ENCODE peak calls at places on chromosomes 4 and X, in eight cellular contexts. I is A673; U is CD4-positive, CD25-positive, alpha-beta regulatory T cell; W is mesenchymal stem cell; C is GM23248; A is astrocyte of the spinal cord; N is stomach; T is right atrium auricular region. Z is an unnamed sample.

GRCh38 chrX:71996826-71997225 is 86.2 kb downstream of the NHSL2 start:
- DNase-seq in I (no peak), U (no peak), W (no peak), C (peak), A (no peak), N (no peak), T (peak), Z (no peak)

GRCh38 chr4:10239982-10240654 is 123.5 kb upstream of the WDR1 start:
- DNase-seq in I (no peak), U (no peak), W (no peak), C (no peak), A (no peak), N (no peak), T (no peak), Z (no peak)

GRCh38 chrX:39439910-39440733 is 638.9 kb downstream of the MID1IP1 start:
- DNase-seq in I (no peak), U (no peak), W (no peak), C (no peak), A (no peak), N (no peak), T (no peak), Z (no peak)

GRCh38 chrX:6694977-6695376 is 160.1 kb upstream of the VCX3A start:
- DNase-seq in I (peak), U (no peak), W (no peak), C (no peak), A (no peak), N (no peak), T (no peak), Z (no peak)

GRCh38 chr4:39514888-39515401 is 12.3 kb downstream of the UGDH start:
- DNase-seq in I (no peak), U (no peak), W (peak), C (peak), A (peak), N (peak), T (no peak), Z (no peak)

GRCh38 chrX:72297953-72298730 is 7.6 kb downstream of the CITED1 start:
- DNase-seq in I (peak), U (no peak), W (no peak), C (peak), A (no peak), N (no peak), T (no peak), Z (no peak)

GRCh38 chr4:75683482-75684155 is 10.4 kb upstream of the G3BP2 start:
- DNase-seq in I (no peak), U (no peak), W (no peak), C (no peak), A (no peak), N (no peak), T (no peak), Z (no peak)

GRCh38 chr4:52982246-52982950 is 120.3 kb downstream of the RASL11B start:
- DNase-seq in I (peak), U (no peak), W (peak), C (peak), A (peak), N (no peak), T (no peak), Z (no peak)

GRCh38 chr4:89788243-89789072 is 48.5 kb downstream of the SNCA start:
- DNase-seq in I (no peak), U (no peak), W (peak), C (peak), A (peak), N (no peak), T (no peak), Z (no peak)

GRCh38 chr4:166941629-166942028 is 292.7 kb downstream of the SPOCK3 start:
- DNase-seq in I (no peak), U (no peak), W (no peak), C (no peak), A (peak), N (no peak), T (no peak), Z (no peak)

GRCh38 chr4:57943672-57944071 is 833.5 kb upstream of the IGFBP7 start:
- DNase-seq in I (no peak), U (no peak), W (no peak), C (no peak), A (peak), N (no peak), T (no peak), Z (no peak)

GRCh38 chr4:102683846-102684581 is 76.8 kb downstream of the MANBA start:
- DNase-seq in I (no peak), U (no peak), W (peak), C (no peak), A (no peak), N (no peak), T (no peak), Z (no peak)

GRCh38 chr4:9999956-10000551 is 21.2 kb downstream of the SLC2A9 start:
- DNase-seq in I (no peak), U (no peak), W (no peak), C (no peak), A (no peak), N (no peak), T (no peak), Z (no peak)

GRCh38 chr4:88191404-88191803 is 33.0 kb upstream of the ABCG2 start:
- DNase-seq in I (no peak), U (no peak), W (no peak), C (no peak), A (no peak), N (no peak), T (no peak), Z (no peak)

GRCh38 chr4:112321768-112322684 is 24.9 kb downstream of the ALPK1 start:
- DNase-seq in I (peak), U (peak), W (peak), C (peak), A (peak), N (peak), T (peak), Z (peak)

GRCh38 chr4:161680146-161680545 is 483.7 kb downstream of the FSTL5 start:
- DNase-seq in I (no peak), U (no peak), W (no peak), C (no peak), A (no peak), N (no peak), T (no peak), Z (no peak)

GRCh38 chrX:79167437-79167836 is 22.9 kb downstream of the GPR174 start:
- DNase-seq in I (peak), U (no peak), W (no peak), C (no peak), A (no peak), N (no peak), T (no peak), Z (no peak)

GRCh38 chrX:79156818-79157217 is 12.3 kb downstream of the GPR174 start:
- DNase-seq in I (no peak), U (no peak), W (no peak), C (no peak), A (no peak), N (no peak), T (no peak), Z (no peak)

GRCh38 chrX:79162076-79162475 is 17.6 kb downstream of the GPR174 start:
- DNase-seq in I (no peak), U (no peak), W (no peak), C (no peak), A (no peak), N (no peak), T (no peak), Z (no peak)

GRCh38 chrX:79159800-79160199 is 15.3 kb downstream of the GPR174 start:
- DNase-seq in I (no peak), U (no peak), W (no peak), C (no peak), A (no peak), N (no peak), T (no peak), Z (no peak)

GRCh38 chrX:79161655-79162054 is 17.2 kb downstream of the GPR174 start:
- DNase-seq in I (peak), U (peak), W (no peak), C (no peak), A (no peak), N (no peak), T (no peak), Z (peak)
- H3K4me3 ChIP-seq in I (peak), U (peak), W (no peak), C (no peak), A (no peak), N (no peak), T (no peak), Z (peak)

GRCh38 chr4:94454405-94454804 is 2.7 kb downstream of the PDLIM5 start:
- DNase-seq in I (peak), U (no peak), W (peak), C (peak), A (peak), N (no peak), T (no peak), Z (no peak)
- H3K4me3 ChIP-seq in I (peak), U (no peak), W (no peak), C (peak), A (peak), N (peak), T (peak), Z (no peak)

DNA sequence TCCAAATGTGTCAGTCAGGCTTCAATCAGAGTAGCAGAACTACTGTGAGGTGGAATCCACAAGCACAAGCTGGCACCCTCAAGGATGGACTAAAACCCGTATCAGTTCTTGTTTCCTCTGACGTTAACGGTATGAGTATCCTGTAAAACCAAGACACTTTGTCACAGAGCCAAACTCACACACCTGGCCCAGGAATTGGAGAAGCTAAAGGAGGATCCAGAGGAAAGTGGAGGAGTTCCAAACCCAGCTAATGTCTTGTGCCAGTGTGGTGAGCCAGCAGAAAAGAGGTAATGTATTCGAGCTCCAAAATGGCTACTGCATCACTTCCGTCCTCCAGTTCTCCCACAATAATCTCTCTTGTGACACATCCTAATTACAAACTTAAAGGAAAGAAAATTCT is 44.7 kb downstream of the ATP1B4 start:
- DNase-seq in I (no peak), U (no peak), W (no peak), C (no peak), A (no peak), N (no peak), T (no peak), Z (no peak)
- H3K4me3 ChIP-seq in I (no peak), U (no peak), W (no peak), C (no peak), A (no peak), N (no peak), T (no peak), Z (no peak)

GRCh38 chrX:135112096-135112729 is 8.1 kb downstream of the ETDB start:
- DNase-seq in I (peak), U (peak), W (peak), C (peak), A (peak), N (no peak), T (no peak), Z (no peak)
- H3K4me3 ChIP-seq in I (no peak), U (no peak), W (no peak), C (no peak), A (no peak), N (no peak), T (no peak), Z (no peak)

GRCh38 chr4:14862881-14863280 is 139.4 kb upstream of the CPEB2 start:
- DNase-seq in I (no peak), U (no peak), W (no peak), C (peak), A (no peak), N (peak), T (no peak), Z (no peak)
- H3K4me3 ChIP-seq in I (no peak), U (no peak), W (no peak), C (peak), A (no peak), N (peak), T (peak), Z (no peak)

GRCh38 chr4:54185380-54185779 is 43.7 kb upstream of the PDGFRA start:
- DNase-seq in I (no peak), U (no peak), W (no peak), C (no peak), A (no peak), N (no peak), T (no peak), Z (no peak)
- H3K4me3 ChIP-seq in I (no peak), U (no peak), W (no peak), C (no peak), A (no peak), N (no peak), T (no peak), Z (no peak)

GRCh38 chrX:101287402-101287801 is 3.7 kb downstream of the TAF7L start:
- DNase-seq in I (peak), U (peak), W (peak), C (peak), A (peak), N (no peak), T (no peak), Z (peak)

DNA sequence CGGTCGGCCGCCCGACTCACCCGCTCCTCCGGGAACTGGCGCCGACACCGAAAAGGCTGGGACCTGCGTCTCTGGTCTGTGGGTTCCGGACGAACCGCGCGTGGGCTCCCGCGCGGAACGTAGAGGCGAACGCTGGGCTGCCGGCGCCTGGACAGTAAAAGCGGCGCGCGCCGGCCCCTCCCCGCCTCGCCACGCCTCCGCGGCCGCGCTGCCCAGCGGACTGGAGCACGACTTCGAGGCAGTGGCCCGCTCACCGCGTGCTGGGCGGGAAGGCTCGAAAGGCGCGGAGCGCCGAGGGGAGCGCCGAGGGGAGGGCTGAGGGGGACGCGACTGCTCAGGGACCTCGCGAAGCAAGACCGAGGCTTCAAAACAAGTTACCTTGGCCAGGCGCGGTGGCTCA is at the start of gene TAF7L:
- DNase-seq in I (no peak), U (no peak), W (no peak), C (peak), A (peak), N (no peak), T (no peak), Z (no peak)
- H3K4me3 ChIP-seq in I (no peak), U (no peak), W (no peak), C (peak), A (no peak), N (peak), T (peak), Z (no peak)

GRCh38 chrX:19272452-19272851 is 71.3 kb upstream of the PDHA1 start:
- DNase-seq in I (no peak), U (no peak), W (peak), C (peak), A (peak), N (no peak), T (no peak), Z (no peak)

GRCh38 chrX:19270727-19271126 is 73.0 kb upstream of the PDHA1 start:
- DNase-seq in I (no peak), U (no peak), W (no peak), C (no peak), A (no peak), N (no peak), T (no peak), Z (no peak)
- H3K4me3 ChIP-seq in I (no peak), U (no peak), W (no peak), C (no peak), A (no peak), N (no peak), T (no peak), Z (no peak)

DNA sequence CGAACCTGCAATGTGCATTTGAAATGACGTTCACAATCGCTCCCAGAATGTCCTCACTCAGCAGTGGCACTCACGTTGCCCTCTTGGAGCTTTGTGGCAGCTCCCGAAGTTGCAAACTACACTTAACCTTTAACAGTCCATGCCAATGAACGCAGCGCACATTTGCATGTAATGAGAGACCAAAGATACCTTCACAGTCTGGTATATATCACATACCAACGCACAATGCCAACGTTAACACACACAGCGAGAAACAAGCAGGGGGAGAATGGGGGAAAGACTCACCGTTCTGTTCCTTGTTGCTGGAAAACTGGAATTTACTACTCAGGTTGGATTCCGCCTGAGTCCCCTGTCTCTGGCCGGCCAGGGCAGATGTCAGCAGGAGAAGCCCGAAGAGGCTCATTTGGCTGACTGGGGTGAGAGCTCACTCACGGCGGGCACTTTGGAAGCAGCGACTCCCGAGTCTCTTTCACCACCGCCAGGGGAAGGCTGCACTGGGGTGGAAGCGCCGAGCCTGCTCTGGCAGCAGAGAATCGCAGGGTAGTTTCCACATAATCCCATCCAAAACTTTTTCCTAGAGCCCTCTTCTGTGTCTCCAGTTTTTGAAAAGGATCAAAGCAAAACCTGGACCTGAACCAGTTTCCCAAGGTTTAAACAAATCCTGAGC is 965 bp downstream of the PDGFC start:
- DNase-seq in I (peak), U (no peak), W (peak), C (peak), A (no peak), N (peak), T (peak), Z (no peak)
- H3K4me3 ChIP-seq in I (peak), U (no peak), W (peak), C (peak), A (peak), N (peak), T (peak), Z (no peak)

GRCh38 chr4:120948382-120948781 is 25.9 kb upstream of the PRDM5 start:
- DNase-seq in I (no peak), U (no peak), W (no peak), C (no peak), A (no peak), N (no peak), T (no peak), Z (no peak)
- H3K4me3 ChIP-seq in I (no peak), U (no peak), W (no peak), C (no peak), A (no peak), N (no peak), T (no peak), Z (no peak)

Z was measured in naive thymus-derived CD4-positive, alpha-beta T cell.